ENCODE peak calls at places on chromosomes 11 and 22, in nine cellular contexts. P is activated T-helper 1 cell treated with Interleukin-2 at 50 U/mL for 16 hours, W is left cardiac atrium, U is RWPE1, V is HTR-8/SVneo, D is activated gamma-delta T cell treated with Interleukin-2 at 50 U/mL for 16 hours, I is EL, J is GM23248, C is AML-193. H is an unnamed sample.

GRCh38 chr11:121870202-121871045 is 245.6 kb downstream of the BLID start:
- DNase-seq in W (no peak), J (peak; percentile 24), V (peak; percentile 21), C (no peak), U (no peak), I (peak; percentile 18), D (no peak), P (no peak), H (no peak)

GRCh38 chr11:46383974-46384701 is 2.7 kb downstream of the MDK start:
- DNase-seq in J (no peak), W (no peak), P (no peak), V (no peak), D (no peak), C (no peak), I (no peak), U (peak; percentile 67), H (no peak)

GRCh38 chr11:60867871-60868681 is 734 bp downstream of the ZP1 start:
- DNase-seq in V (no peak), C (no peak), I (no peak), J (no peak), W (no peak), U (no peak), P (no peak), D (no peak), H (no peak)

GRCh38 chr11:47606731-47607130 is 12.5 kb upstream of the C1QTNF4 start:
- DNase-seq in U (no peak), C (no peak), V (no peak), I (no peak), P (no peak), J (peak; percentile 74), D (no peak), W (no peak), H (no peak)

GRCh38 chr11:74265256-74265655 is 46.2 kb downstream of the P4HA3 start:
- DNase-seq in U (no peak), C (no peak), J (peak; percentile 4), P (no peak), I (no peak), V (no peak), W (no peak), D (no peak), H (peak; percentile 42)

GRCh38 chr11:123122852-123123251 is 60.9 kb upstream of the HSPA8 start:
- DNase-seq in D (no peak), P (no peak), W (no peak), V (no peak), J (no peak), C (no peak), U (no peak), I (no peak), H (no peak)

GRCh38 chr11:93988912-93989311 is 32.2 kb upstream of the HEPHL1 start:
- DNase-seq in U (no peak), D (no peak), P (no peak), V (no peak), J (no peak), C (no peak), W (no peak), I (no peak), H (no peak)

GRCh38 chr11:4610258-4610935 is 2.4 kb upstream of the TRIM68 start:
- DNase-seq in C (peak; percentile 25), I (peak; percentile 48), P (no peak), J (peak; percentile 23), V (no peak), W (no peak), D (no peak), U (no peak), H (no peak)

GRCh38 chr11:44203270-44204043 is 106.5 kb downstream of the ALX4 start:
- DNase-seq in P (no peak), I (no peak), W (no peak), D (no peak), U (no peak), V (no peak), C (no peak), J (no peak), H (no peak)

GRCh38 chr11:69292221-69292648 is 1.7 kb upstream of the MYEOV start:
- DNase-seq in C (no peak), P (peak; percentile 22), U (no peak), D (peak; percentile 52), J (peak; percentile 33), W (no peak), V (no peak), I (no peak), H (no peak)

GRCh38 chr11:19753451-19754041 is 40.9 kb downstream of the NAV2 start:
- DNase-seq in I (peak; percentile 78), D (no peak), W (no peak), V (no peak), P (no peak), C (no peak), U (no peak), J (peak; percentile 62), H (no peak)

GRCh38 chr11:57340228-57340627 is 2.1 kb downstream of the P2RX3 start:
- DNase-seq in I (peak; percentile 40), U (no peak), W (no peak), V (no peak), C (no peak), J (peak; percentile 35), D (no peak), P (no peak), H (no peak)

GRCh38 chr11:16239130-16240105 is 116.9 kb downstream of the SOX6 start:
- DNase-seq in W (no peak), D (no peak), I (peak; percentile 2), P (no peak), V (no peak), U (no peak), J (no peak), C (no peak), H (no peak)

GRCh38 chr22:46045459-46046298 is 68.7 kb upstream of the WNT7B start:
- DNase-seq in D (no peak), J (peak; percentile 27), I (no peak), P (no peak), V (no peak), U (no peak), C (no peak), W (peak; percentile 55), H (no peak)

GRCh38 chr22:25167834-25168601 is 31.6 kb upstream of the CRYBB3 start:
- DNase-seq in P (no peak), V (no peak), D (no peak), I (no peak), U (no peak), W (no peak), J (no peak), C (no peak), H (no peak)

GRCh38 chr11:63592975-63593395 is 21.2 kb downstream of the PLAAT3 start:
- DNase-seq in V (no peak), I (peak; percentile 41), P (no peak), J (peak; percentile 56), C (no peak), U (no peak), D (no peak), W (no peak), H (no peak)

GRCh38 chr11:131914299-131914902 is 544.0 kb downstream of the NTM start:
- DNase-seq in U (no peak), J (peak; percentile 62), C (no peak), I (no peak), W (no peak), V (peak; percentile 6), P (no peak), D (no peak), H (no peak)

GRCh38 chr11:94910779-94911178 is 62.6 kb downstream of the CWC15 start:
- DNase-seq in W (no peak), D (no peak), U (no peak), P (no peak), C (no peak), V (no peak), I (peak; percentile 55), J (peak; percentile 88), H (no peak)

GRCh38 chr11:56885182-56885581 is 103.5 kb upstream of the OR5AK2 start:
- DNase-seq in V (no peak), C (no peak), P (no peak), D (no peak), J (no peak), U (no peak), W (no peak), I (no peak), H (no peak)

GRCh38 chr22:35475545-35475944 is 65.1 kb upstream of the RASD2 start:
- DNase-seq in P (no peak), V (no peak), D (no peak), U (no peak), C (no peak), J (no peak), I (no peak), W (no peak), H (no peak)

GRCh38 chr11:57474751-57475115 is 14.4 kb downstream of the RTN4RL2 start:
- DNase-seq in U (no peak), C (no peak), I (no peak), J (no peak), V (no peak), P (no peak), D (no peak), W (no peak), H (no peak)

GRCh38 chr22:43919106-43919965 is 4.3 kb upstream of the PNPLA3 start:
- DNase-seq in V (no peak), U (no peak), J (peak; percentile 79), I (peak; percentile 79), W (no peak), P (no peak), D (no peak), C (no peak), H (no peak)

GRCh38 chr11:104984818-104985217 is 16.4 kb upstream of the CASP4 start:
- DNase-seq in U (no peak), I (no peak), D (no peak), C (no peak), W (no peak), P (no peak), J (no peak), V (no peak), H (no peak)

GRCh38 chr22:43411040-43411919 is 534 bp upstream of the MPPED1 start:
- DNase-seq in V (no peak), W (no peak), U (no peak), D (no peak), P (no peak), C (no peak), I (no peak), J (no peak), H (no peak)

GRCh38 chr22:20946080-20946986 is 20.7 kb upstream of the AIFM3 start:
- DNase-seq in P (no peak), V (no peak), I (peak; percentile 72), D (no peak), C (no peak), J (peak; percentile 60), W (no peak), U (no peak), H (no peak)

GRCh38 chr22:46187862-46188261 is 37.5 kb downstream of the PPARA start:
- DNase-seq in P (no peak), V (no peak), C (no peak), D (no peak), I (no peak), W (no peak), U (no peak), J (no peak), H (no peak)

GRCh38 chr11:1765871-1766718 is 2.4 kb upstream of the CTSD start:
- DNase-seq in V (no peak), W (no peak), U (no peak), J (no peak), C (no peak), D (no peak), P (no peak), I (no peak), H (no peak)

GRCh38 chr22:46579751-46580449 is 40.3 kb upstream of the GRAMD4 start:
- DNase-seq in V (no peak), W (no peak), I (no peak), D (no peak), C (no peak), U (no peak), P (no peak), J (no peak), H (no peak)

GRCh38 chr11:17786824-17787525 is 52.4 kb downstream of the KCNC1 start:
- DNase-seq in W (no peak), U (peak; percentile 78), I (peak; percentile 84), D (no peak), C (no peak), P (no peak), V (peak; percentile 64), J (peak; percentile 94), H (no peak)

GRCh38 chr11:132941024-132941646 is 591.2 kb downstream of the OPCML start:
- DNase-seq in W (no peak), V (peak; percentile 27), C (no peak), P (no peak), U (peak; percentile 5), D (no peak), I (peak; percentile 42), J (peak; percentile 63), H (no peak)

GRCh38 chr11:24837112-24837511 is 340.3 kb downstream of the LUZP2 start:
- DNase-seq in U (no peak), D (no peak), J (no peak), V (no peak), P (no peak), W (no peak), I (no peak), C (no peak), H (no peak)

H was measured in type B pancreatic cell.